ENCODE peak calls at places on chromosome 15, in six cellular contexts. One of them, this sample, is unnamed.

GRCh38 chr15:61794276-61794675 is 266.0 kb downstream of the VPS13C start:
- DNase-seq in thoracic aorta: no peak
- DNase-seq in CMK: no peak
- DNase-seq in RCC 7860: no peak
- DNase-seq in stomach: no peak
- DNase-seq in CD8-positive, alpha-beta memory T cell: no peak
- DNase-seq in this sample: no peak

GRCh38 chr15:75193272-75193671 is 8.4 kb upstream of the C15orf39 start:
- DNase-seq in stomach: no peak
- DNase-seq in CD8-positive, alpha-beta memory T cell: no peak
- DNase-seq in CMK: no peak
- DNase-seq in thoracic aorta: no peak
- DNase-seq in RCC 7860: no peak
- DNase-seq in this sample: no peak

GRCh38 chr15:92623435-92623834 is 32.1 kb downstream of the FAM174B start:
- DNase-seq in thoracic aorta: no peak
- DNase-seq in stomach: no peak
- DNase-seq in CMK: no peak
- DNase-seq in CD8-positive, alpha-beta memory T cell: no peak
- DNase-seq in RCC 7860: no peak
- DNase-seq in this sample: peak

GRCh38 chr15:69757186-69757585 is 304.6 kb downstream of the RPLP1 start:
- DNase-seq in stomach: no peak
- DNase-seq in CMK: no peak
- DNase-seq in CD8-positive, alpha-beta memory T cell: no peak
- DNase-seq in RCC 7860: peak
- DNase-seq in thoracic aorta: no peak
- DNase-seq in this sample: no peak

GRCh38 chr15:91243806-91244205 is 143.7 kb downstream of the SV2B start:
- DNase-seq in RCC 7860: no peak
- DNase-seq in CMK: no peak
- DNase-seq in CD8-positive, alpha-beta memory T cell: no peak
- DNase-seq in stomach: no peak
- DNase-seq in thoracic aorta: no peak
- DNase-seq in this sample: no peak

GRCh38 chr15:40618023-40618422 is 24.0 kb downstream of the KNL1 start:
- DNase-seq in CD8-positive, alpha-beta memory T cell: no peak
- DNase-seq in RCC 7860: no peak
- DNase-seq in thoracic aorta: no peak
- DNase-seq in CMK: no peak
- DNase-seq in stomach: no peak
- DNase-seq in this sample: no peak

GRCh38 chr15:88834211-88834812 is 31.1 kb downstream of the ACAN start:
- DNase-seq in thoracic aorta: peak
- DNase-seq in CD8-positive, alpha-beta memory T cell: peak
- DNase-seq in stomach: peak
- DNase-seq in CMK: no peak
- DNase-seq in RCC 7860: no peak
- DNase-seq in this sample: no peak

GRCh38 chr15:52427804-52428203 is 100.9 kb downstream of the MYO5A start:
- DNase-seq in thoracic aorta: no peak
- DNase-seq in RCC 7860: peak
- DNase-seq in CD8-positive, alpha-beta memory T cell: no peak
- DNase-seq in CMK: no peak
- DNase-seq in stomach: no peak
- DNase-seq in this sample: no peak

GRCh38 chr15:92618121-92618520 is 37.5 kb downstream of the FAM174B start:
- DNase-seq in thoracic aorta: no peak
- DNase-seq in RCC 7860: no peak
- DNase-seq in stomach: peak
- DNase-seq in CD8-positive, alpha-beta memory T cell: no peak
- DNase-seq in CMK: no peak
- DNase-seq in this sample: no peak

GRCh38 chr15:68408526-68408925 is 23.4 kb downstream of the ITGA11 start:
- DNase-seq in CMK: no peak
- DNase-seq in RCC 7860: no peak
- DNase-seq in thoracic aorta: no peak
- DNase-seq in CD8-positive, alpha-beta memory T cell: no peak
- DNase-seq in stomach: peak
- DNase-seq in this sample: no peak

GRCh38 chr15:42056934-42057743 is 36.3 kb upstream of the PLA2G4E start:
- DNase-seq in CMK: no peak
- DNase-seq in CD8-positive, alpha-beta memory T cell: peak
- DNase-seq in thoracic aorta: peak
- DNase-seq in RCC 7860: peak
- DNase-seq in stomach: peak
- DNase-seq in this sample: peak

This sample was measured in NCI-H748 treated with DMSO at 0.1 percent for 48 hours.